ENCODE peak calls at places on chromosomes 6 and 20, in six cellular contexts. M, T, N, W, X and L are unnamed samples.

GRCh38 chr6:3773696-3774298 is 22.3 kb upstream of the PXDC1 start:
- DNase-seq in M (peak; percentile 61), T (no peak), N (no peak), W (no peak), X (peak; percentile 77), L (no peak)

GRCh38 chr20:17835240-17835940 is 133.2 kb downstream of the SNX5 start:
- DNase-seq in M (peak; percentile 92), T (peak; percentile 88), N (peak; percentile 65), W (peak; percentile 74), X (no peak), L (no peak)

GRCh38 chr6:34176261-34177031 is 30.6 kb upstream of the GRM4 start:
- DNase-seq in M (no peak), T (no peak), N (no peak), W (no peak), X (no peak), L (no peak)

GRCh38 chr20:58649288-58650180 is 1.5 kb upstream of the STX16 start:
- DNase-seq in M (no peak), T (peak; percentile 60), N (no peak), W (peak; percentile 53), X (no peak), L (no peak)

GRCh38 chr20:48600470-48600945 is 227.3 kb downstream of the PREX1 start:
- DNase-seq in M (no peak), T (peak; percentile 40), N (no peak), W (no peak), X (no peak), L (no peak)

GRCh38 chr6:135323202-135323668 is 142.1 kb downstream of the MYB start:
- DNase-seq in M (no peak), T (no peak), N (no peak), W (no peak), X (no peak), L (no peak)

GRCh38 chr6:38671885-38672467 is 31.0 kb downstream of the GLO1 start:
- DNase-seq in M (peak; percentile 74), T (no peak), N (peak; percentile 56), W (no peak), X (peak; percentile 32), L (no peak)

GRCh38 chr20:9344080-9344920 is 170.1 kb upstream of the LAMP5 start:
- DNase-seq in M (peak; percentile 84), T (peak; percentile 70), N (no peak), W (no peak), X (peak; percentile 22), L (no peak)

GRCh38 chr6:154821638-154822037 is 88.4 kb downstream of the SCAF8 start:
- DNase-seq in M (no peak), T (no peak), N (no peak), W (no peak), X (no peak), L (no peak)

GRCh38 chr6:24897186-24897585 is 38.6 kb downstream of the RIPOR2 start:
- DNase-seq in M (no peak), T (no peak), N (no peak), W (no peak), X (no peak), L (no peak)

GRCh38 chr20:39986231-39986904 is 702.7 kb downstream of the MAFB start:
- DNase-seq in M (peak; percentile 58), T (peak; percentile 92), N (peak; percentile 48), W (peak; percentile 82), X (peak; percentile 10), L (no peak)

GRCh38 chr20:49381558-49382493 is 100.6 kb downstream of the KCNB1 start:
- DNase-seq in M (peak; percentile 59), T (peak; percentile 96), N (peak; percentile 87), W (peak; percentile 82), X (no peak), L (no peak)

GRCh38 chr6:2481307-2481706 is 235.9 kb upstream of the GMDS start:
- DNase-seq in M (no peak), T (no peak), N (no peak), W (no peak), X (no peak), L (no peak)

GRCh38 chr20:2585811-2586210 is 49.4 kb downstream of the TMC2 start:
- DNase-seq in M (peak; percentile 70), T (no peak), N (peak; percentile 60), W (no peak), X (no peak), L (no peak)

GRCh38 chr6:29728173-29728879 is 5.1 kb downstream of the HLA-F start:
- DNase-seq in M (no peak), T (no peak), N (no peak), W (no peak), X (no peak), L (no peak)

GRCh38 chr6:43412541-43412940 is 14.8 kb upstream of the ABCC10 start:
- DNase-seq in M (no peak), T (no peak), N (no peak), W (no peak), X (no peak), L (no peak)

GRCh38 chr6:134420638-134421181 is 102.8 kb upstream of the SGK1 start:
- DNase-seq in M (peak; percentile 75), T (no peak), N (peak; percentile 63), W (no peak), X (no peak), L (no peak)

GRCh38 chr20:24166127-24166389 is 177.5 kb upstream of the GGTLC1 start:
- DNase-seq in M (no peak), T (no peak), N (no peak), W (no peak), X (no peak), L (no peak)
- TF ChIP-seq CTCF in M (no peak), T (no peak), N (no peak), W (no peak), X (no peak), L (no peak)

GRCh38 chr20:61554617-61555016 is 302.6 kb downstream of the CDH4 start:
- DNase-seq in M (no peak), T (no peak), N (no peak), W (no peak), X (no peak), L (no peak)
- TF ChIP-seq CTCF in M (no peak), T (no peak), N (no peak), W (no peak), X (no peak), L (no peak)

GRCh38 chr20:33131949-33132822 is 35.8 kb upstream of the BPIFA2 start:
- DNase-seq in M (no peak), T (no peak), N (no peak), W (no peak), X (no peak), L (no peak)
- TF ChIP-seq CTCF in M (no peak), T (no peak), N (no peak), W (no peak), X (no peak), L (no peak)

DNA sequence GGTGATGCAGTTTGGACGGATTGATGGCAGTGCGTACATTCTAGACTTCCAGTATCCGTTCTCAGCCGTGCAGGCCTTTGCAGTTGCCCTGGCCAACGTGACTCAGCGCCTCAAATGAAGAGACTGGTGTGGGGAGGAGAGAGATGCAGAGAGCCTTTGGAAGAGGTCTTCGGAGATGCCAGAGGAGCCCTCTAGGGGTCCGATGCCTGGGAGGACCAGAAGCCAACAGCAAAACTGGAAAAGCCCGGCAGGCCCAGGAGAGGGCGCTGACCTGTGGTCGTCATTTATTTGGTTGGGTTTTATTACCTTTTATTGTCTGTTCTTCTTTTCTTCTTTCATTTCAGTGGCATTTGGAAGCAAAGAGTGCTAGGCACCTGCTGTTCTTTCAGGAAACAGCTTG is 53.3 kb upstream of the TMEM181 start:
- DNase-seq in M (no peak), T (no peak), N (no peak), W (no peak), X (no peak), L (no peak)
- TF ChIP-seq CTCF in M (peak; percentile 6), T (no peak), N (no peak), W (no peak), X (no peak), L (no peak)

DNA sequence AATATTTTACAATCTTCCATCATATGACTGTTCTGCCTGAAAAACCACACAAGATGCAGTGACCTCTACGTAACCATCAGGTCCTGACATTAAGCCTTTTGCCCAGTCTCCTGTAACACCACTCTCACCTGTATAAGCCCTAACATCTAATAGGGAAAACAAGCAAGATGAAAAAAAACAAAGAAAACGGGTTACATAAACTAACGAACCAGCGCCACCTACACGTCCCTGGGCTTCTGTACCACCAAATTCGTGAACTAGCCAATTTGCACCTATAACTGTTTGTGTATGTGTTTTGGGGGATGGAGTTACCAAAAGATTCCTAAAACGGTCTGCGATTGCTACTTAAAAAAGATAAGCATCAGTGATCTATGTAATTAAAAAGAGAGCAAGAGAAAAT is 70.2 kb downstream of the BLOC1S5 start:
- DNase-seq in M (no peak), T (no peak), N (no peak), W (no peak), X (no peak), L (no peak)
- TF ChIP-seq CTCF in M (no peak), T (no peak), N (no peak), W (no peak), X (no peak), L (no peak)

GRCh38 chr6:159760602-159761057 is 1.2 kb upstream of the ACAT2 start:
- DNase-seq in M (peak; percentile 33), T (no peak), N (peak; percentile 44), W (no peak), X (no peak), L (no peak)

GRCh38 chr6:159759645-159760044 is 2.2 kb upstream of the ACAT2 start:
- DNase-seq in M (no peak), T (no peak), N (no peak), W (no peak), X (no peak), L (no peak)

GRCh38 chr6:159762681-159763293 is 942 bp downstream of the ACAT2 start:
- DNase-seq in M (no peak), T (peak; percentile 73), N (peak; percentile 50), W (peak; percentile 29), X (no peak), L (no peak)

GRCh38 chr6:159761135-159761872 is 541 bp upstream of the ACAT2 start:
- DNase-seq in M (peak; percentile 22), T (peak; percentile 75), N (peak; percentile 20), W (no peak), X (no peak), L (no peak)

GRCh38 chr6:159761873-159762680 is at the start of gene ACAT2:
- DNase-seq in M (peak; percentile 94), T (peak; percentile 99), N (peak; percentile 95), W (peak; percentile 98), X (peak; percentile 78), L (peak; percentile 82)
- TF ChIP-seq CTCF in M (no peak), T (no peak), N (no peak), W (no peak), X (no peak), L (no peak)

GRCh38 chr6:81933648-81934047 is 181.2 kb upstream of the TENT5A start:
- DNase-seq in M (peak; percentile 33), T (no peak), N (no peak), W (no peak), X (no peak), L (no peak)
- TF ChIP-seq CTCF in M (no peak), T (no peak), N (no peak), W (no peak), X (no peak), L (no peak)